ENCODE peak calls at places on chromosomes 5 and 9, in six cellular contexts. One of them, this sample, is unnamed.

GRCh38 chr5:96222129-96222528 is 210.9 kb downstream of the PCSK1 start:
- DNase-seq in trophoblast cell: no peak
- DNase-seq in H1: no peak
- DNase-seq in IMR-90: no peak
- DNase-seq in neuronal stem cell: no peak
- DNase-seq in mesendoderm: no peak
- DNase-seq in this sample: no peak

GRCh38 chr9:35619800-35620158 is 1.6 kb upstream of the CD72 start:
- DNase-seq in trophoblast cell: no peak
- DNase-seq in H1: no peak
- DNase-seq in IMR-90: no peak
- DNase-seq in neuronal stem cell: no peak
- DNase-seq in mesendoderm: no peak
- DNase-seq in this sample: no peak

GRCh38 chr9:128191406-128192046 is at the start of gene CIZ1:
- DNase-seq in trophoblast cell: peak
- DNase-seq in H1: peak
- DNase-seq in IMR-90: peak
- DNase-seq in neuronal stem cell: peak
- DNase-seq in mesendoderm: peak
- DNase-seq in this sample: peak

GRCh38 chr9:135587658-135588057 is 26.1 kb downstream of the PAEP start:
- DNase-seq in trophoblast cell: no peak
- DNase-seq in H1: peak
- DNase-seq in IMR-90: no peak
- DNase-seq in neuronal stem cell: no peak
- DNase-seq in mesendoderm: peak
- DNase-seq in this sample: no peak

GRCh38 chr5:158166424-158166823 is 307.5 kb upstream of the CLINT1 start:
- DNase-seq in trophoblast cell: no peak
- DNase-seq in H1: no peak
- DNase-seq in IMR-90: no peak
- DNase-seq in neuronal stem cell: no peak
- DNase-seq in mesendoderm: peak
- DNase-seq in this sample: no peak

GRCh38 chr5:65803699-65804426 is 81.9 kb downstream of the NLN start:
- DNase-seq in trophoblast cell: no peak
- DNase-seq in H1: no peak
- DNase-seq in IMR-90: peak
- DNase-seq in neuronal stem cell: no peak
- DNase-seq in mesendoderm: no peak
- DNase-seq in this sample: peak

GRCh38 chr5:154287136-154287535 is 96.6 kb downstream of the GALNT10 start:
- DNase-seq in trophoblast cell: no peak
- DNase-seq in H1: no peak
- DNase-seq in IMR-90: peak
- DNase-seq in neuronal stem cell: no peak
- DNase-seq in mesendoderm: peak
- DNase-seq in this sample: peak

GRCh38 chr5:157828949-157829639 is 29.9 kb downstream of the CLINT1 start:
- DNase-seq in trophoblast cell: no peak
- DNase-seq in H1: peak
- DNase-seq in IMR-90: no peak
- DNase-seq in neuronal stem cell: no peak
- DNase-seq in mesendoderm: peak
- DNase-seq in this sample: no peak

GRCh38 chr9:116174347-116174746 is 20.8 kb downstream of the PAPPA start:
- DNase-seq in trophoblast cell: no peak
- DNase-seq in H1: no peak
- DNase-seq in IMR-90: peak
- DNase-seq in neuronal stem cell: no peak
- DNase-seq in mesendoderm: no peak
- DNase-seq in this sample: no peak

GRCh38 chr9:132994410-132995120 is 16.1 kb downstream of the GFI1B start:
- DNase-seq in trophoblast cell: no peak
- DNase-seq in H1: no peak
- DNase-seq in IMR-90: peak
- DNase-seq in neuronal stem cell: no peak
- DNase-seq in mesendoderm: no peak
- DNase-seq in this sample: peak

GRCh38 chr5:126370796-126371718 is 52.2 kb upstream of the GRAMD2B start:
- DNase-seq in trophoblast cell: no peak
- DNase-seq in H1: no peak
- DNase-seq in IMR-90: peak
- DNase-seq in neuronal stem cell: no peak
- DNase-seq in mesendoderm: no peak
- DNase-seq in this sample: no peak

GRCh38 chr9:109817146-109817845 is 37.3 kb downstream of the PALM2AKAP2 start:
- DNase-seq in trophoblast cell: peak
- DNase-seq in H1: peak
- DNase-seq in IMR-90: peak
- DNase-seq in neuronal stem cell: no peak
- DNase-seq in mesendoderm: peak
- DNase-seq in this sample: peak

GRCh38 chr5:96780626-96781025 is 27.1 kb downstream of the ERAP1 start:
- DNase-seq in trophoblast cell: peak
- DNase-seq in H1: no peak
- DNase-seq in IMR-90: peak
- DNase-seq in neuronal stem cell: no peak
- DNase-seq in mesendoderm: no peak
- DNase-seq in this sample: peak

GRCh38 chr9:112867275-112867991 is 23.2 kb downstream of the SLC46A2 start:
- DNase-seq in trophoblast cell: peak
- DNase-seq in H1: no peak
- DNase-seq in IMR-90: peak
- DNase-seq in neuronal stem cell: no peak
- DNase-seq in mesendoderm: peak
- DNase-seq in this sample: peak

GRCh38 chr9:20511680-20512079 is 110.6 kb downstream of the MLLT3 start:
- DNase-seq in trophoblast cell: no peak
- DNase-seq in H1: no peak
- DNase-seq in IMR-90: no peak
- DNase-seq in neuronal stem cell: no peak
- DNase-seq in mesendoderm: no peak
- DNase-seq in this sample: peak

GRCh38 chr9:128253991-128254346 is 21.8 kb downstream of the GOLGA2 start:
- DNase-seq in trophoblast cell: no peak
- DNase-seq in H1: no peak
- DNase-seq in IMR-90: no peak
- DNase-seq in neuronal stem cell: no peak
- DNase-seq in mesendoderm: no peak
- DNase-seq in this sample: no peak

GRCh38 chr5:128237504-128237903 is 153.9 kb downstream of the SLC12A2 start:
- DNase-seq in trophoblast cell: no peak
- DNase-seq in H1: no peak
- DNase-seq in IMR-90: peak
- DNase-seq in neuronal stem cell: no peak
- DNase-seq in mesendoderm: no peak
- DNase-seq in this sample: no peak

GRCh38 chr9:128103589-128103962 is 24.0 kb downstream of the PTGES2 start:
- DNase-seq in trophoblast cell: no peak
- DNase-seq in H1: peak
- DNase-seq in IMR-90: no peak
- DNase-seq in neuronal stem cell: no peak
- DNase-seq in mesendoderm: peak
- DNase-seq in this sample: no peak

GRCh38 chr5:146620663-146621051 is 104.7 kb upstream of the GPR151 start:
- DNase-seq in trophoblast cell: no peak
- DNase-seq in H1: peak
- DNase-seq in IMR-90: no peak
- DNase-seq in neuronal stem cell: peak
- DNase-seq in mesendoderm: no peak
- DNase-seq in this sample: no peak

GRCh38 chr5:139668064-139668880 is 20.1 kb downstream of the CXXC5 start:
- DNase-seq in trophoblast cell: no peak
- DNase-seq in H1: no peak
- DNase-seq in IMR-90: no peak
- DNase-seq in neuronal stem cell: no peak
- DNase-seq in mesendoderm: no peak
- DNase-seq in this sample: peak
- H3K4me3 ChIP-seq in trophoblast cell: no peak
- H3K4me3 ChIP-seq in H1: no peak
- H3K4me3 ChIP-seq in IMR-90: peak
- H3K4me3 ChIP-seq in neuronal stem cell: no peak
- H3K4me3 ChIP-seq in mesendoderm: no peak
- H3K4me3 ChIP-seq in this sample: peak

DNA sequence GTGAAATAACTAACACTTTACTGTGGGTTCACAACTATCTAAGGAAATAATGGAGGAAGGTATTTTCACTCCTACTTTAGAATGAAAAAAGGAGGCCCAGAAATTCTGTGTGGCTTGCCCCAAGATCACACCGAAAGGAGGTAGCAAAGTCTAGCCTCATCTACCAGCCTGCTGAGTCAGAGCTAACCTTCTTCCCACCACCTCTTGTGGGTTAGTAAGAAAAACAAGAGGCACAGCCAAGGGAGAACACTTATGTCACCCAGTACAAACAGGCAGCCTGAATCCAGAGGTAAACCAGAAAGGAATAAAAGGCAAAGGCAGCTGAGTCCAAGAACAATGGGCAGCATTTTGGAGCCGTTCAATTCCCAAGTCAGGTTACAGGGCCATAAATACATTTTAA is 91.9 kb upstream of the RASEF start:
- DNase-seq in trophoblast cell: no peak
- DNase-seq in H1: no peak
- DNase-seq in IMR-90: no peak
- DNase-seq in neuronal stem cell: no peak
- DNase-seq in mesendoderm: no peak
- DNase-seq in this sample: peak
- H2BK5ac ChIP-seq in trophoblast cell: no peak
- H2BK5ac ChIP-seq in H1: no peak
- H2BK5ac ChIP-seq in IMR-90: no peak
- H2BK5ac ChIP-seq in neuronal stem cell: no peak
- H2BK5ac ChIP-seq in mesendoderm: no peak
- H2BK5ac ChIP-seq in this sample: no peak

DNA sequence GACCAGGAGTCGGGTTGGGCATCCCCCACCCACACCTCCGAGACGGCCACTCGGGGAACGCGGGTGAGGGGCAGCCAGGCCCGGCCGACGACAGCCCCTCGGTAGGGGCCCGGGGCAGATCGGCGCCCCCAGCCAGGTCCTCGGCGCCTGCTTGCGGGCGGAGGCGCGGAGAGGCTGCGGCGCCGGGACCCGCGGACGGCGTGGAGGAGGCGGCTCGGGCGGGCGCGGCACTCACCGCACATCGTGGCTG is 235 bp downstream of the GFPT2 start:
- DNase-seq in trophoblast cell: no peak
- DNase-seq in H1: no peak
- DNase-seq in IMR-90: no peak
- DNase-seq in neuronal stem cell: no peak
- DNase-seq in mesendoderm: no peak
- DNase-seq in this sample: no peak
- H3K4me3 ChIP-seq in trophoblast cell: peak
- H3K4me3 ChIP-seq in H1: peak
- H3K4me3 ChIP-seq in IMR-90: peak
- H3K4me3 ChIP-seq in neuronal stem cell: peak
- H3K4me3 ChIP-seq in mesendoderm: peak
- H3K4me3 ChIP-seq in this sample: peak

GRCh38 chr5:34475249-34475966 is 180.7 kb upstream of the RAI14 start:
- DNase-seq in trophoblast cell: no peak
- DNase-seq in H1: no peak
- DNase-seq in IMR-90: no peak
- DNase-seq in neuronal stem cell: no peak
- DNase-seq in mesendoderm: peak
- DNase-seq in this sample: no peak
- H2BK5ac ChIP-seq in trophoblast cell: no peak
- H2BK5ac ChIP-seq in H1: peak
- H2BK5ac ChIP-seq in IMR-90: no peak
- H2BK5ac ChIP-seq in neuronal stem cell: no peak
- H2BK5ac ChIP-seq in mesendoderm: peak
- H2BK5ac ChIP-seq in this sample: no peak

GRCh38 chr5:72443883-72444282 is 63.3 kb downstream of the ZNF366 start:
- DNase-seq in trophoblast cell: no peak
- DNase-seq in H1: no peak
- DNase-seq in IMR-90: no peak
- DNase-seq in neuronal stem cell: no peak
- DNase-seq in mesendoderm: no peak
- DNase-seq in this sample: no peak

GRCh38 chr5:72441094-72441723 is 66.0 kb downstream of the ZNF366 start:
- DNase-seq in trophoblast cell: no peak
- DNase-seq in H1: no peak
- DNase-seq in IMR-90: peak
- DNase-seq in neuronal stem cell: no peak
- DNase-seq in mesendoderm: no peak
- DNase-seq in this sample: no peak

GRCh38 chr5:72440207-72440638 is 67.0 kb downstream of the ZNF366 start:
- DNase-seq in trophoblast cell: no peak
- DNase-seq in H1: no peak
- DNase-seq in IMR-90: no peak
- DNase-seq in neuronal stem cell: no peak
- DNase-seq in mesendoderm: no peak
- DNase-seq in this sample: no peak

GRCh38 chr5:72439192-72439591 is 68.0 kb downstream of the ZNF366 start:
- DNase-seq in trophoblast cell: no peak
- DNase-seq in H1: no peak
- DNase-seq in IMR-90: no peak
- DNase-seq in neuronal stem cell: no peak
- DNase-seq in mesendoderm: peak
- DNase-seq in this sample: no peak

DNA sequence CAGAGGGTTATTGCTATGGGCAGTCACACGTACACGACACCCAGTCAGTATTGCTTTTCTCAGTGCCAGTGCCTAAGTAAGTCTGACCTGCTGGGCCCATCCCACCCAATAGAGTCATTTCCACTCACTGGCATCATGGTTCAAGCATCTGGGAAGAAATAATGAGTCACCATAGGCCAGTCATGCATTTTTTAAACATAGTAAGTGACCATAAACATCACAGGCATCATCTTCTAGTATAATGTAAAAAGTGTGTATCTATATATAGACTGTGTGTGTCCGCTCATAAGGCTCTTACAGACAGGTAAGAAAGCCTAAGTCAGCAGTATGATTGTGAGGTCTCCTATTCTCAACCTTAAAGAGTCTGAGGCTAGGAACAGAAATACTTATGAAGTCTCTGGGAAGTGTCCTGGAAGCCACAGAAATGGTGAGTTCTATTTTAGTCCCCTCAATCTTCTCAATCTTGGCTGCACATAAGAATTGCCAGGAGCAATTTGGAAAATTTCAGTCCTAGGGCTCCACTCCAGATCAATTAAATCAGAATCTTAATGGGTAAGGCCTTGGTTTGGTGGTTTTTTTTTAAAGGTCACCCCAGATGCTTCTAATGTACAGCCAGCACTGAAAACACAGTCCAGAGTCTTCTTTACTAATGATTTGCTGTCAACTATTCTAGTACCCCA is 65.2 kb downstream of the ZNF366 start:
- DNase-seq in trophoblast cell: peak
- DNase-seq in H1: no peak
- DNase-seq in IMR-90: peak
- DNase-seq in neuronal stem cell: no peak
- DNase-seq in mesendoderm: no peak
- DNase-seq in this sample: peak
- H3K4me3 ChIP-seq in trophoblast cell: no peak
- H3K4me3 ChIP-seq in H1: no peak
- H3K4me3 ChIP-seq in IMR-90: no peak
- H3K4me3 ChIP-seq in neuronal stem cell: no peak
- H3K4me3 ChIP-seq in mesendoderm: no peak
- H3K4me3 ChIP-seq in this sample: no peak

GRCh38 chr5:116576043-116576713 is 1.6 kb upstream of the SEMA6A start:
- DNase-seq in trophoblast cell: peak
- DNase-seq in H1: peak
- DNase-seq in IMR-90: peak
- DNase-seq in neuronal stem cell: peak
- DNase-seq in mesendoderm: peak
- DNase-seq in this sample: peak
- H2BK5ac ChIP-seq in trophoblast cell: peak
- H2BK5ac ChIP-seq in H1: peak
- H2BK5ac ChIP-seq in IMR-90: no peak
- H2BK5ac ChIP-seq in neuronal stem cell: peak
- H2BK5ac ChIP-seq in mesendoderm: peak
- H2BK5ac ChIP-seq in this sample: no peak